ENCODE peak calls at places on chromosomes 2 and 18, in eight cellular contexts. I is GM12864; J is MM.1S; Z is CD4-positive, CD25-positive, alpha-beta regulatory T cell; X is activated T-cell treated with anti-CD3 and anti-CD28 coated beads for 1 hour; N is WTC11; W is fibroblast of lung; C is midbrain. T is an unnamed sample.
A peak's percentile ranks its signal among the peaks of the same experiment; 100 is the strongest.

GRCh38 chr2:3488768-3489448 is 30.4 kb downstream of the ADI1 start:
- DNase-seq in I (no peak), J (no peak), Z (no peak), X (no peak), N (no peak), W (no peak), C (no peak), T (no peak)

GRCh38 chr2:18050001-18050400 is 171.5 kb downstream of the KCNS3 start:
- DNase-seq in I (no peak), J (no peak), Z (no peak), X (no peak), N (no peak), W (no peak), C (no peak), T (no peak)

GRCh38 chr2:194294156-194294555 is 1362.9 kb upstream of the SLC39A10 start:
- DNase-seq in I (no peak), J (no peak), Z (no peak), X (no peak), N (no peak), W (no peak), C (no peak), T (no peak)

GRCh38 chr2:83786140-83786539 is 672.9 kb downstream of the SUCLG1 start:
- DNase-seq in I (no peak), J (no peak), Z (no peak), X (no peak), N (no peak), W (no peak), C (no peak), T (no peak)

GRCh38 chr2:28958689-28959088 is 22.4 kb upstream of the TOGARAM2 start:
- DNase-seq in I (no peak), J (peak; percentile 55), Z (peak; percentile 10), X (peak; percentile 3), N (peak; percentile 58), W (peak; percentile 69), C (peak; percentile 89), T (peak; percentile 31)

GRCh38 chr18:36640005-36640952 is 188.5 kb downstream of the TPGS2 start:
- DNase-seq in I (no peak), J (no peak), Z (no peak), X (no peak), N (no peak), W (no peak), C (no peak), T (no peak)

GRCh38 chr2:198309673-198310280 is 505.4 kb downstream of the PLCL1 start:
- DNase-seq in I (no peak), J (peak; percentile 52), Z (peak; percentile 33), X (peak; percentile 44), N (peak; percentile 53), W (peak; percentile 16), C (peak; percentile 71), T (no peak)

GRCh38 chr2:201483337-201483736 is 31.8 kb downstream of the STRADB start:
- DNase-seq in I (no peak), J (no peak), Z (no peak), X (no peak), N (no peak), W (no peak), C (no peak), T (no peak)

GRCh38 chr18:22428672-22429071 is 11.0 kb upstream of the CTAGE1 start:
- DNase-seq in I (no peak), J (no peak), Z (no peak), X (no peak), N (no peak), W (peak; percentile 21), C (no peak), T (no peak)

GRCh38 chr2:58157754-58158153 is 83.4 kb downstream of the FANCL start:
- DNase-seq in I (no peak), J (no peak), Z (no peak), X (no peak), N (no peak), W (peak; percentile 18), C (no peak), T (no peak)

GRCh38 chr2:226360658-226361057 is 439.0 kb downstream of the IRS1 start:
- DNase-seq in I (no peak), J (no peak), Z (no peak), X (no peak), N (no peak), W (no peak), C (no peak), T (no peak)

GRCh38 chr2:68318686-68319396 is 908 bp downstream of the CNRIP1 start:
- DNase-seq in I (no peak), J (no peak), Z (no peak), X (no peak), N (no peak), W (peak; percentile 9), C (no peak), T (no peak)

GRCh38 chr2:112462178-112462577 is 19.8 kb upstream of the TTL start:
- DNase-seq in I (no peak), J (no peak), Z (no peak), X (no peak), N (no peak), W (no peak), C (no peak), T (no peak)

GRCh38 chr18:413263-413662 is 87.2 kb downstream of the COLEC12 start:
- DNase-seq in I (no peak), J (no peak), Z (no peak), X (no peak), N (no peak), W (peak; percentile 68), C (no peak), T (no peak)

GRCh38 chr18:61635901-61636528 is 256.8 kb downstream of the RNF152 start:
- DNase-seq in I (no peak), J (peak; percentile 51), Z (no peak), X (no peak), N (peak; percentile 62), W (peak; percentile 27), C (peak; percentile 17), T (no peak)

GRCh38 chr2:102376052-102376591 is 20.5 kb downstream of the IL18R1 start:
- DNase-seq in I (no peak), J (no peak), Z (no peak), X (no peak), N (no peak), W (peak; percentile 6), C (no peak), T (no peak)

GRCh38 chr2:30706534-30707303 is 100.5 kb downstream of the CAPN13 start:
- DNase-seq in I (peak; percentile 19), J (peak; percentile 48), Z (peak; percentile 48), X (peak; percentile 69), N (peak; percentile 68), W (peak; percentile 43), C (peak; percentile 47), T (no peak)

GRCh38 chr2:227325824-227326195 is 759 bp downstream of the MFF start:
- DNase-seq in I (no peak), J (peak; percentile 29), Z (no peak), X (no peak), N (peak; percentile 28), W (peak; percentile 57), C (peak; percentile 65), T (peak; percentile 69)

GRCh38 chr18:907171-907879 is 2.7 kb downstream of the ADCYAP1 start:
- DNase-seq in I (no peak), J (no peak), Z (no peak), X (no peak), N (peak; percentile 62), W (no peak), C (no peak), T (no peak)